ENCODE peak calls at places on chromosomes 16 and 17, in eight cellular contexts. W, P, A, L, K, B, U and H are unnamed samples.
A peak's percentile ranks its signal among the peaks of the same experiment; 100 is the strongest.

GRCh38 chr17:64147110-64148016 is 17.4 kb upstream of the ERN1 start:
- DNase-seq in W (no peak), P (no peak), A (peak; percentile 19), L (no peak), K (peak; percentile 70), B (no peak), U (peak; percentile 52), H (peak; percentile 58)

GRCh38 chr17:80236911-80237310 is 16.7 kb downstream of the SLC26A11 start:
- DNase-seq in W (no peak), P (no peak), A (no peak), L (no peak), K (peak; percentile 64), B (no peak), U (no peak), H (peak; percentile 76)

GRCh38 chr16:84617068-84617630 is 729 bp downstream of the COTL1 start:
- DNase-seq in W (no peak), P (peak; percentile 13), A (peak; percentile 60), L (no peak), K (peak; percentile 80), B (no peak), U (no peak), H (peak; percentile 54)

GRCh38 chr17:67863624-67864247 is 38.4 kb downstream of the BPTF start:
- DNase-seq in W (no peak), P (no peak), A (no peak), L (no peak), K (no peak), B (no peak), U (no peak), H (no peak)

GRCh38 chr17:80292557-80292956 is 31.9 kb downstream of the RNF213 start:
- DNase-seq in W (no peak), P (no peak), A (no peak), L (no peak), K (no peak), B (no peak), U (no peak), H (no peak)

GRCh38 chr16:5032748-5033167 is 977 bp downstream of the NAGPA start:
- DNase-seq in W (no peak), P (no peak), A (no peak), L (no peak), K (no peak), B (no peak), U (no peak), H (peak; percentile 37)

GRCh38 chr16:13906426-13907089 is 13.4 kb upstream of the ERCC4 start:
- DNase-seq in W (no peak), P (no peak), A (no peak), L (no peak), K (no peak), B (no peak), U (no peak), H (peak; percentile 35)

GRCh38 chr16:58638148-58639036 is 8.8 kb upstream of the CNOT1 start:
- DNase-seq in W (peak; percentile 66), P (no peak), A (no peak), L (peak; percentile 83), K (peak; percentile 83), B (no peak), U (peak; percentile 74), H (peak; percentile 54)

GRCh38 chr16:89071686-89072182 is 21.9 kb upstream of the ACSF3 start:
- DNase-seq in W (no peak), P (no peak), A (no peak), L (no peak), K (no peak), B (no peak), U (no peak), H (no peak)

GRCh38 chr17:45808845-45809244 is 24.7 kb downstream of the CRHR1 start:
- DNase-seq in W (no peak), P (no peak), A (no peak), L (no peak), K (no peak), B (no peak), U (no peak), H (no peak)

GRCh38 chr17:70270554-70270953 is 101.2 kb downstream of the KCNJ2 start:
- DNase-seq in W (no peak), P (no peak), A (no peak), L (no peak), K (no peak), B (no peak), U (no peak), H (no peak)

GRCh38 chr16:24700549-24701392 is 28.7 kb upstream of the TNRC6A start:
- DNase-seq in W (peak; percentile 92), P (no peak), A (no peak), L (peak; percentile 94), K (peak; percentile 80), B (no peak), U (peak; percentile 97), H (no peak)

GRCh38 chr17:38589462-38590114 is 16.2 kb downstream of the SRCIN1 start:
- DNase-seq in W (no peak), P (no peak), A (no peak), L (no peak), K (peak; percentile 67), B (no peak), U (no peak), H (no peak)

GRCh38 chr17:4420692-4421131 is 13.0 kb upstream of the SPNS3 start:
- DNase-seq in W (peak; percentile 63), P (peak; percentile 15), A (peak; percentile 31), L (peak; percentile 36), K (peak; percentile 90), B (peak; percentile 48), U (peak; percentile 74), H (peak; percentile 81)

GRCh38 chr17:79365361-79365760 is 245.5 kb downstream of the RBFOX3 start:
- DNase-seq in W (no peak), P (no peak), A (no peak), L (no peak), K (no peak), B (no peak), U (no peak), H (no peak)

GRCh38 chr16:3266873-3267537 is 10.6 kb upstream of the MEFV start:
- DNase-seq in W (peak; percentile 20), P (no peak), A (no peak), L (no peak), K (peak; percentile 53), B (no peak), U (peak; percentile 52), H (peak; percentile 72)

GRCh38 chr16:56558024-56558747 is 6.7 kb upstream of the MT4 start:
- DNase-seq in W (peak; percentile 36), P (peak; percentile 96), A (no peak), L (peak; percentile 8), K (no peak), B (no peak), U (peak; percentile 89), H (no peak)

GRCh38 chr16:81551141-81551808 is 106.7 kb downstream of the CMIP start:
- DNase-seq in W (peak; percentile 83), P (no peak), A (no peak), L (no peak), K (no peak), B (no peak), U (peak; percentile 51), H (no peak)

GRCh38 chr17:4523946-4524345 is 25.3 kb downstream of the SPNS2 start:
- DNase-seq in W (no peak), P (no peak), A (no peak), L (no peak), K (no peak), B (no peak), U (no peak), H (no peak)

GRCh38 chr17:1713878-1714487 is 3.8 kb upstream of the TLCD2 start:
- DNase-seq in W (no peak), P (no peak), A (no peak), L (no peak), K (peak; percentile 94), B (no peak), U (peak; percentile 56), H (peak; percentile 62)

GRCh38 chr17:47811709-47812108 is 9.9 kb downstream of the OSBPL7 start:
- DNase-seq in W (no peak), P (no peak), A (no peak), L (no peak), K (no peak), B (no peak), U (no peak), H (no peak)

GRCh38 chr17:12730931-12731521 is 58.3 kb upstream of the ARHGAP44 start:
- DNase-seq in W (peak; percentile 78), P (no peak), A (no peak), L (no peak), K (peak; percentile 98), B (no peak), U (peak; percentile 41), H (no peak)

GRCh38 chr17:80805032-80805751 is 186.4 kb upstream of the CHMP6 start:
- DNase-seq in W (no peak), P (no peak), A (no peak), L (no peak), K (peak; percentile 68), B (no peak), U (no peak), H (peak; percentile 15)

GRCh38 chr17:78375401-78376079 is 2.9 kb upstream of the PGS1 start:
- DNase-seq in W (peak; percentile 86), P (no peak), A (no peak), L (peak; percentile 88), K (peak; percentile 59), B (no peak), U (peak; percentile 85), H (peak; percentile 55)

GRCh38 chr16:61148930-61149329 is 887.3 kb downstream of the CDH8 start:
- DNase-seq in W (no peak), P (no peak), A (no peak), L (no peak), K (peak; percentile 51), B (no peak), U (no peak), H (peak; percentile 19)

GRCh38 chr16:81004646-81005353 is 1.9 kb downstream of the CMC2 start:
- DNase-seq in W (peak; percentile 62), P (no peak), A (no peak), L (peak; percentile 32), K (no peak), B (no peak), U (peak; percentile 77), H (peak; percentile 69)

GRCh38 chr16:2250652-2251280 is 621 bp downstream of the ECI1 start:
- DNase-seq in W (peak; percentile 16), P (no peak), A (peak; percentile 46), L (no peak), K (no peak), B (no peak), U (no peak), H (peak; percentile 72)